ENCODE peak calls at places on chromosomes 1 and 21, in five cellular contexts. One of them, this sample, is unnamed.

GRCh38 chr1:243483084-243483845 is 227.4 kb downstream of the SDCCAG8 start:
- DNase-seq in K562: no peak
- DNase-seq in A549: no peak
- DNase-seq in H1: no peak
- DNase-seq in HepG2: no peak
- DNase-seq in this sample: no peak

GRCh38 chr1:99726407-99726806 is 40.0 kb downstream of the FRRS1 start:
- DNase-seq in K562: no peak
- DNase-seq in A549: no peak
- DNase-seq in H1: no peak
- DNase-seq in HepG2: no peak
- DNase-seq in this sample: no peak

GRCh38 chr1:205274041-205274691 is 46.4 kb downstream of the TMCC2 start:
- DNase-seq in K562: no peak
- DNase-seq in A549: peak; percentile 78
- DNase-seq in H1: no peak
- DNase-seq in HepG2: peak; percentile 46
- DNase-seq in this sample: no peak

GRCh38 chr1:168638884-168639283 is 62.5 kb downstream of the XCL1 start:
- DNase-seq in K562: no peak
- DNase-seq in A549: no peak
- DNase-seq in H1: no peak
- DNase-seq in HepG2: no peak
- DNase-seq in this sample: no peak

GRCh38 chr1:27109103-27109822 is 45.7 kb downstream of the SLC9A1 start:
- DNase-seq in K562: peak; percentile 79
- DNase-seq in A549: peak; percentile 52
- DNase-seq in H1: no peak
- DNase-seq in HepG2: peak; percentile 29
- DNase-seq in this sample: no peak

GRCh38 chr1:200558866-200559459 is 61.6 kb downstream of the KIF14 start:
- DNase-seq in K562: peak; percentile 57
- DNase-seq in A549: peak; percentile 64
- DNase-seq in H1: no peak
- DNase-seq in HepG2: peak; percentile 29
- DNase-seq in this sample: no peak

GRCh38 chr1:6459850-6460265 is 6.1 kb downstream of the TNFRSF25 start:
- DNase-seq in K562: no peak
- DNase-seq in A549: no peak
- DNase-seq in H1: no peak
- DNase-seq in HepG2: no peak
- DNase-seq in this sample: no peak

GRCh38 chr1:48841466-48841865 is 64.8 kb upstream of the BEND5 start:
- DNase-seq in K562: no peak
- DNase-seq in A549: no peak
- DNase-seq in H1: no peak
- DNase-seq in HepG2: no peak
- DNase-seq in this sample: no peak

GRCh38 chr1:94279048-94279447 is 41.7 kb upstream of the ARHGAP29 start:
- DNase-seq in K562: no peak
- DNase-seq in A549: no peak
- DNase-seq in H1: no peak
- DNase-seq in HepG2: no peak
- DNase-seq in this sample: no peak

GRCh38 chr1:71047635-71048607 is at the start of gene PTGER3:
- DNase-seq in K562: peak; percentile 96
- DNase-seq in A549: no peak
- DNase-seq in H1: no peak
- DNase-seq in HepG2: peak; percentile 42
- DNase-seq in this sample: no peak

GRCh38 chr1:207327994-207328393 is 6.5 kb downstream of the CD55 start:
- DNase-seq in K562: peak; percentile 35
- DNase-seq in A549: no peak
- DNase-seq in H1: no peak
- DNase-seq in HepG2: no peak
- DNase-seq in this sample: no peak

GRCh38 chr1:161096015-161096414 is 2.1 kb upstream of the KLHDC9 start:
- DNase-seq in K562: no peak
- DNase-seq in A549: no peak
- DNase-seq in H1: no peak
- DNase-seq in HepG2: no peak
- DNase-seq in this sample: peak; percentile 66

GRCh38 chr1:241918879-241919278 is 38.7 kb upstream of the BECN2 start:
- DNase-seq in K562: no peak
- DNase-seq in A549: no peak
- DNase-seq in H1: no peak
- DNase-seq in HepG2: no peak
- DNase-seq in this sample: no peak

GRCh38 chr1:39491146-39491921 is at the start of gene BMP8A:
- DNase-seq in K562: peak; percentile 86
- DNase-seq in A549: peak; percentile 56
- DNase-seq in H1: no peak
- DNase-seq in HepG2: peak; percentile 32
- DNase-seq in this sample: no peak
- TF ChIP-seq KDM1A in K562: no peak
- TF ChIP-seq KDM1A in A549: no peak
- TF ChIP-seq KDM1A in H1: no peak
- TF ChIP-seq KDM1A in HepG2: no peak
- TF ChIP-seq KDM1A in this sample: no peak

GRCh38 chr1:20837554-20838192 is 50.6 kb upstream of the HP1BP3 start:
- DNase-seq in K562: no peak
- DNase-seq in A549: no peak
- DNase-seq in H1: no peak
- DNase-seq in HepG2: no peak
- DNase-seq in this sample: no peak
- TF ChIP-seq KDM1A in K562: no peak
- TF ChIP-seq KDM1A in A549: no peak
- TF ChIP-seq KDM1A in H1: no peak
- TF ChIP-seq KDM1A in HepG2: no peak
- TF ChIP-seq KDM1A in this sample: no peak

DNA sequence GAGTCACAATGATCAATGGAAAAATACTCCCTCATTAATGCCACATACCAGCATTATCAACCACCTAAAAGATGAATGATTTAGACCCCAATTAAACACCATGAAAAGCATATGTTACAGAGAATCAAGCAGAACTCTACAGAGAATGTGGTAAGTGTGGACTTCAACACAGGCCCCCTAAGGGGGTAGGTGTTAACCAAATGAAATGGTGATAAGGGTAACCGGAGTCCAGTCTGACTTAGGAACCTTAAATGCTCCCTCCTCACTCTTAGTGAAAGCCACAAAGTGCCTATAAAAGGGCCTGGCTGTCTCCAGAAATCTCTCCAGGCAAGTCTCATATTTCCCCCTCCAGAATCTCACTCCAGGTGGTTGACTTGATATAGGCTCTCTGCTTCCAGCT is 149.2 kb upstream of the FOXD3 start:
- DNase-seq in K562: no peak
- DNase-seq in A549: no peak
- DNase-seq in H1: no peak
- DNase-seq in HepG2: no peak
- DNase-seq in this sample: no peak
- TF ChIP-seq KDM1A in K562: no peak
- TF ChIP-seq KDM1A in A549: no peak
- TF ChIP-seq KDM1A in H1: no peak
- TF ChIP-seq KDM1A in HepG2: no peak
- TF ChIP-seq KDM1A in this sample: no peak

GRCh38 chr1:109802136-109802900 is 38.6 kb upstream of the EPS8L3 start:
- DNase-seq in K562: no peak
- DNase-seq in A549: no peak
- DNase-seq in H1: no peak
- DNase-seq in HepG2: no peak
- DNase-seq in this sample: no peak
- TF ChIP-seq KDM1A in K562: no peak
- TF ChIP-seq KDM1A in A549: no peak
- TF ChIP-seq KDM1A in H1: no peak
- TF ChIP-seq KDM1A in HepG2: no peak
- TF ChIP-seq KDM1A in this sample: no peak

GRCh38 chr1:176206961-176207902 is at the start of gene COP1:
- DNase-seq in K562: peak; percentile 99
- DNase-seq in A549: peak; percentile 95
- DNase-seq in H1: peak; percentile 91
- DNase-seq in HepG2: peak; percentile 95
- DNase-seq in this sample: peak; percentile 96

GRCh38 chr1:176208034-176208433 is 948 bp upstream of the COP1 start:
- DNase-seq in K562: peak; percentile 17
- DNase-seq in A549: no peak
- DNase-seq in H1: no peak
- DNase-seq in HepG2: no peak
- DNase-seq in this sample: no peak

GRCh38 chr1:176206006-176206960 is 803 bp downstream of the COP1 start:
- DNase-seq in K562: peak; percentile 61
- DNase-seq in A549: peak; percentile 52
- DNase-seq in H1: no peak
- DNase-seq in HepG2: peak; percentile 38
- DNase-seq in this sample: no peak

GRCh38 chr1:176203735-176204134 is 3.4 kb downstream of the COP1 start:
- DNase-seq in K562: no peak
- DNase-seq in A549: no peak
- DNase-seq in H1: no peak
- DNase-seq in HepG2: no peak
- DNase-seq in this sample: no peak

GRCh38 chr1:176205322-176205914 is 1.7 kb downstream of the COP1 start:
- DNase-seq in K562: peak; percentile 18
- DNase-seq in A549: no peak
- DNase-seq in H1: no peak
- DNase-seq in HepG2: no peak
- DNase-seq in this sample: no peak
- TF ChIP-seq KDM1A in K562: no peak
- TF ChIP-seq KDM1A in A549: no peak
- TF ChIP-seq KDM1A in H1: no peak
- TF ChIP-seq KDM1A in HepG2: no peak
- TF ChIP-seq KDM1A in this sample: no peak

DNA sequence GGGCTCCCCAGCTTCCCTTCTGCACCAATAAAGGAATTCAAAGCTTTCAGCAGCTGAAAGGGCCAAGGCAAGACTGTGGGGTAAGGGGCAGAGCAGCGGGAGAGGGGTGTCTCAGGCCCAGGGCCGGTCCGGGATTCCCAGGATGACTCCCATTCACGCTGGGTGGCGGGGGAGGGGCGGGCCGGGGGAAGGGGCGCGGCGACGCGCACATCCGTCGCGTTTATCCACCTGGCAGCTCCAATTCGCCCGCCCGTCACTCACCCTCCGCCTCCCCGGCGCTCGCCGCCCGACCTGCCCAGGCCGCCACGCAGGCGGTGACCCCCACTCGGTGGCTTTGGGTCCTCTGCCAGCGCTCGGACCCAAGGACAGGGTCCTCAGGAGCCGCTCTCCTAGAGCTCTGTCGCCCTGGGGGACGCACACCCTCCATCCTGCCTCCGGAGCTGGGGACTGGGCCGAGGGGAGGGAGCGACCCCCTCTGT is 3.7 kb downstream of the ADGRB2 start:
- DNase-seq in K562: no peak
- DNase-seq in A549: no peak
- DNase-seq in H1: no peak
- DNase-seq in HepG2: no peak
- DNase-seq in this sample: no peak
- TF ChIP-seq KDM1A in K562: no peak
- TF ChIP-seq KDM1A in A549: no peak
- TF ChIP-seq KDM1A in H1: no peak
- TF ChIP-seq KDM1A in HepG2: no peak
- TF ChIP-seq KDM1A in this sample: no peak

GRCh38 chr1:31366796-31367195 is 6.1 kb downstream of the FABP3 start:
- DNase-seq in K562: no peak
- DNase-seq in A549: no peak
- DNase-seq in H1: no peak
- DNase-seq in HepG2: no peak
- DNase-seq in this sample: no peak
- TF ChIP-seq KDM1A in K562: no peak
- TF ChIP-seq KDM1A in A549: no peak
- TF ChIP-seq KDM1A in H1: no peak
- TF ChIP-seq KDM1A in HepG2: no peak
- TF ChIP-seq KDM1A in this sample: no peak

GRCh38 chr21:17370263-17370662 is 142.6 kb upstream of the CXADR start:
- DNase-seq in K562: no peak
- DNase-seq in A549: no peak
- DNase-seq in H1: no peak
- DNase-seq in HepG2: no peak
- DNase-seq in this sample: no peak
- TF ChIP-seq KDM1A in K562: no peak
- TF ChIP-seq KDM1A in A549: no peak
- TF ChIP-seq KDM1A in H1: no peak
- TF ChIP-seq KDM1A in HepG2: no peak
- TF ChIP-seq KDM1A in this sample: no peak

DNA sequence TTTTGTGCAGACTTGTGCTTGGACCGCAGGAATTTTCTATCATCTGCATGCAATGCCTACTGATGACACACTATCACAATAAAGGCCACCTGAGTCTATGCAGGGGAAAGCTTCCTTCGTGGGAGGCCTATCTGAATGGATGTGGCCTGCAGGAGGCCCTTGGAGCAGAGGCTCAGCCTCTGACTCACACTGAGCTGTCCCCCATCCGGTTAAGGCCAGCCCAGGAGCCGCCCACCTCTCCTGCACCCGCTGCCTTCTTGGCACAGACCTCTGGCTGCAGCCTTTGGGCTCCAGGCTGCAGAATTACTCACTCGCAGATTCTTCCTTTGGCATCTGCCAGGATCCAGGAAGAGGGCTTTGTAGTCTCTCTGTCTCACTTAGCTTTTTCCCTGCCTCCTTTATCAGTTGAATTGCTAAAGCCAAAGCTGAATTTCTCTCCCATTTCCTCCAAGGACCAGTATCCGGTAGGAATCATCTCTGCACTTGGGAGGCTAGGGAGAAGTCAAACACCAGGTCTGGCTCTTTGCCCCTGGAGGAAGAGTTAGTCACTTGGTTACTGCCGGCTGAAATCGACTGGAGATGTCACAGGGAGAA is 65.1 kb upstream of the JUN start:
- DNase-seq in K562: peak; percentile 63
- DNase-seq in A549: peak; percentile 94
- DNase-seq in H1: peak; percentile 36
- DNase-seq in HepG2: peak; percentile 25
- DNase-seq in this sample: no peak
- TF ChIP-seq KDM1A in K562: no peak
- TF ChIP-seq KDM1A in A549: no peak
- TF ChIP-seq KDM1A in H1: no peak
- TF ChIP-seq KDM1A in HepG2: no peak
- TF ChIP-seq KDM1A in this sample: no peak

DNA sequence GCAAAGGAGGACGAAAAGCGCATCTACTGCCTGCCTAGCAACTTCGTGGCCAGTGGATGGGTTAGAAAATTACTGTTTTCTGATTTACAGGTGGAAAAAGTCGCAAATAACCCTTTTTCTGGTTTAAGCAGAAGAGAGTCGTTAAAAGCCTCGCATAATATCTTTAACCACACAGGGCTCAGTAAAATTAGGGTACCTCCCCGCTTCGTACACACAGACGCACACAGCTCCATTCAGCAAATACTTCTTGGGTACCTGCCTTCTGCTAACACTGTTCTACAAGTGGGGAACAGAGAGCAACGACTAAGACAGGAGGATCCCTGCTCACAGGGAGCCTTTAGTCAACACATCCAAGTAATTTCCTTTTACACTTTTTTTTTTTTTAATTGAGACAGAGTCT is 704 bp downstream of the ALG6 start:
- DNase-seq in K562: peak; percentile 20
- DNase-seq in A549: no peak
- DNase-seq in H1: no peak
- DNase-seq in HepG2: peak; percentile 4
- DNase-seq in this sample: no peak
- TF ChIP-seq KDM1A in K562: no peak
- TF ChIP-seq KDM1A in A549: no peak
- TF ChIP-seq KDM1A in H1: no peak
- TF ChIP-seq KDM1A in HepG2: no peak
- TF ChIP-seq KDM1A in this sample: no peak